ENCODE peak calls at places on chromosomes 11 and 22, in five cellular contexts. U, V, H, B and M are unnamed samples.

GRCh38 chr22:30705710-30706651 is 11.3 kb downstream of the OSBP2 start:
- DNase-seq in U (peak), B (peak), V (peak), H (peak), M (no peak)

GRCh38 chr11:130178441-130178971 is 18.9 kb downstream of the ST14 start:
- DNase-seq in H (no peak), B (no peak), V (no peak), U (no peak), M (no peak)

GRCh38 chr22:35615156-35615555 is 2.0 kb downstream of the MB start:
- DNase-seq in H (no peak), B (peak), V (no peak), U (no peak), M (no peak)

GRCh38 chr11:122178795-122179194 is 62.8 kb upstream of the BLID start:
- DNase-seq in U (peak), H (no peak), B (no peak), V (no peak), M (no peak)

GRCh38 chr11:16412525-16413194 is 56.3 kb upstream of the SOX6 start:
- DNase-seq in V (no peak), H (no peak), B (no peak), U (no peak), M (no peak)

GRCh38 chr22:19665784-19666662 is 48.3 kb upstream of the SEPTIN5 start:
- DNase-seq in B (no peak), V (no peak), U (no peak), H (no peak), M (no peak)

GRCh38 chr22:50702261-50702671 is 29.6 kb downstream of the SHANK3 start:
- DNase-seq in B (no peak), V (no peak), H (no peak), U (no peak), M (no peak)

GRCh38 chr22:49300951-49301397 is 526.7 kb downstream of the BRD1 start:
- DNase-seq in H (no peak), U (no peak), V (no peak), B (no peak), M (no peak)

GRCh38 chr11:6995703-6996102 is 24.4 kb downstream of the ZNF214 start:
- DNase-seq in H (no peak), V (no peak), U (peak), B (no peak), M (no peak)

GRCh38 chr11:74179234-74180126 is 8.4 kb downstream of the PPME1 start:
- DNase-seq in U (peak), V (peak), B (peak), H (no peak), M (no peak)

GRCh38 chr11:46064221-46064620 is 57.0 kb downstream of the PHF21A start:
- DNase-seq in H (no peak), B (no peak), U (no peak), V (no peak), M (no peak)

GRCh38 chr11:104275992-104276391 is 112.0 kb upstream of the PDGFD start:
- DNase-seq in H (no peak), U (peak), V (no peak), B (no peak), M (no peak)

GRCh38 chr11:102869354-102869753 is 5.4 kb downstream of the MMP12 start:
- DNase-seq in H (no peak), V (no peak), U (peak), B (no peak), M (no peak)

GRCh38 chr11:23403210-23404185 is 543.2 kb upstream of the CCDC179 start:
- DNase-seq in H (no peak), V (no peak), U (no peak), B (no peak), M (no peak)

GRCh38 chr11:3077846-3078440 is 20.7 kb upstream of the CARS1 start:
- DNase-seq in U (no peak), B (no peak), V (no peak), H (no peak), M (no peak)

GRCh38 chr11:64015935-64016468 is 19.7 kb upstream of the FLRT1 start:
- DNase-seq in B (no peak), V (no peak), U (no peak), H (no peak), M (no peak)

GRCh38 chr11:111730871-111731591 is 35.2 kb downstream of the PPP2R1B start:
- DNase-seq in U (peak), H (no peak), B (peak), V (peak), M (no peak)

GRCh38 chr11:36510567-36511020 is 522 bp upstream of the TRAF6 start:
- DNase-seq in H (no peak), B (peak), U (peak), V (peak), M (no peak)

GRCh38 chr22:39520874-39521857 is 804 bp downstream of the ATF4 start:
- DNase-seq in V (peak), B (peak), U (peak), H (no peak), M (no peak)

GRCh38 chr11:75518771-75519653 is 6.7 kb downstream of the GDPD5 start:
- DNase-seq in V (no peak), U (no peak), B (no peak), H (no peak), M (no peak)

GRCh38 chr11:6530848-6531247 is 33.8 kb downstream of the DNHD1 start:
- DNase-seq in U (no peak), V (no peak), H (no peak), B (no peak), M (no peak)

GRCh38 chr22:44129614-44129976 is 51.1 kb upstream of the PARVG start:
- DNase-seq in H (no peak), B (peak), V (peak), U (peak), M (no peak)

GRCh38 chr11:17405232-17406005 is 17.0 kb upstream of the KCNJ11 start:
- DNase-seq in H (no peak), U (peak), V (peak), B (peak), M (peak)

DNA sequence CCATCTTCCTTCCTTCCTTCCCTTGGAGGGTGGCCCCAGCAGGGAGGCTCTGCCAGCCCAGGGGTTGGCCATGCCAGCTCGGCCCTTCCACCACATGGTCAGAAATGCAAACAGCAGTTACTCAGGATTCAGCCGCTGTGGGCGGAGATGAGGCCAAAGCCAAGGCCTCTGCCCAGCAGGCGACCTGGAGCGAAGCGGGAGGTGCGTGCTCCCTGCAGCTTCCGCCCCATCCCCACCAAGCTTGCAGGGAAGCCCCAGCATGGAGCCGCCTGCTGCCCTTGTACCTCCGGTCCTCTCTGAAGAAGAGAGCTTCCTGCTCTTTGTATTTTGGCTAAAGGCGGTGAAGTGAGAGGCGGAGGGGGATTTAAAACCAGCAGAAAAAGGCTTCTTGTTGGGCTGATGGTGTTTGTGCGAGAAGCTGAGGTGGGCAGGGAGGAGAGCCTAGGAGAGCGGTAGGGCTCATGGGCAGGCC is 50.4 kb downstream of the ANO1 start:
- DNase-seq in V (peak), U (peak), B (no peak), H (no peak), M (no peak)
- TF ChIP-seq CTCF in V (peak), U (no peak), B (no peak), H (peak), M (no peak)

GRCh38 chr22:22935056-22935545 is 47.5 kb downstream of the IGLL5 start:
- DNase-seq in H (no peak), U (no peak), V (no peak), B (no peak), M (no peak)

GRCh38 chr22:22936915-22937656 is 49.5 kb downstream of the IGLL5 start:
- DNase-seq in H (no peak), V (no peak), U (no peak), B (no peak), M (no peak)

GRCh38 chr22:22935546-22936157 is 48.0 kb downstream of the IGLL5 start:
- DNase-seq in H (no peak), B (no peak), V (no peak), U (no peak), M (no peak)

GRCh38 chr22:22937894-22938480 is 50.4 kb downstream of the IGLL5 start:
- DNase-seq in U (no peak), B (no peak), H (no peak), V (no peak), M (no peak)

GRCh38 chr22:22936190-22936914 is 48.7 kb downstream of the IGLL5 start:
- DNase-seq in H (no peak), V (no peak), B (no peak), U (no peak), M (no peak)
- H3K4me3 ChIP-seq in H (no peak), V (no peak), B (no peak), U (no peak), M (no peak)

GRCh38 chr22:45735273-45735672 is 63.6 kb downstream of the ATXN10 start:
- DNase-seq in H (no peak), B (no peak), U (no peak), V (no peak), M (no peak)

GRCh38 chr22:45726081-45726480 is 54.4 kb downstream of the ATXN10 start:
- DNase-seq in U (no peak), V (no peak), H (no peak), B (no peak), M (no peak)

GRCh38 chr22:45731041-45731797 is 59.6 kb downstream of the ATXN10 start:
- DNase-seq in U (peak), V (peak), H (no peak), B (no peak), M (no peak)

DNA sequence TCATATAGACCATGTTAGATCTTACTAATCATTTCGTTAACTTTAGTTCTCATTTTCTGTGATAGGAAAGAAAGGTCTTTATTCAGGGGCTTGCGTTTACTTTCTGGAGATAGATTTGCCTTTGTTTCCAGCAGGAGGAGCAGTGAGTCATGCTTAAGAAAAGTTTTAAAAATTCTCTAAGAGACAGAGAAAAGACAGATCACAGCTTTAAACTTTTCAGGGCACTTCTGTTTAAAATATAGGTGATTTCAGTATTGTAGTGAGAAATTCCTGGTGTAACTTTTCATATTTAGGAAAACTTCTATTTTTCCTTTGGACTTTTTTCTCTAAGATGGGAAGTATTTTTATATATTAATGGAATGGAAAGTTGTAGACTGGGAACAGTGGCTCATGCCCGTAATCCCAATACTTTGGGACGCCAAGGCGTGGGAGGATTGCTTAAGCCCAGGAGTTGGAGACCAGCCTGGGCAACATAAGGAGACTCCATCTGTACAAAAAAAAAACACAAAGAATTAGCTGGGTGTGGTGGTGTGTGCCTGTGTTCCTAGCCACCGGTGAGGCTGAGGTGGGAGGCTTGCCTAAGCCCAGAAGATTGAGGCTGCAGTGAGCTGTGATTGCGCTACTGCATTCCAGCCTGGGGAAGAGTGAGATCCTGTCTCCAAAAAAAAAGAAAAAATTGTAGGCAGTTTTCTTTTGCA is 60.3 kb downstream of the ATXN10 start:
- DNase-seq in U (peak), V (peak), B (peak), H (no peak), M (no peak)
- TF ChIP-seq CTCF in U (peak), V (peak), B (peak), H (peak), M (peak)

GRCh38 chr11:109423860-109424190 is 1.8 kb downstream of the C11orf87 start:
- DNase-seq in U (no peak), B (no peak), H (no peak), V (no peak), M (no peak)
- H3K4me3 ChIP-seq in U (peak), B (no peak), H (peak), V (peak), M (no peak)

GRCh38 chr11:115993613-115994012 is 489.4 kb upstream of the CADM1 start:
- DNase-seq in V (no peak), H (no peak), B (no peak), U (no peak), M (peak)

GRCh38 chr11:115985896-115986295 is 481.7 kb upstream of the CADM1 start:
- DNase-seq in U (no peak), V (no peak), H (no peak), B (no peak), M (no peak)

GRCh38 chr11:115984228-115984627 is 480.0 kb upstream of the CADM1 start:
- DNase-seq in V (no peak), B (no peak), U (no peak), H (no peak), M (no peak)

GRCh38 chr11:115990004-115990447 is 485.8 kb upstream of the CADM1 start:
- DNase-seq in V (no peak), H (no peak), B (no peak), U (no peak), M (no peak)
- TF ChIP-seq CTCF in V (peak), H (peak), B (peak), U (no peak), M (peak)

GRCh38 chr22:43118953-43119458 is 8.5 kb downstream of the BIK start:
- DNase-seq in V (no peak), B (no peak), U (no peak), H (no peak), M (no peak)
- H3K4me3 ChIP-seq in V (no peak), B (no peak), U (no peak), H (no peak), M (no peak)

GRCh38 chr11:72587696-72588095 is 86.5 kb downstream of the PDE2A start:
- DNase-seq in B (no peak), H (no peak), U (no peak), V (no peak), M (no peak)

GRCh38 chr11:72591785-72592490 is 82.3 kb downstream of the PDE2A start:
- DNase-seq in H (no peak), B (no peak), U (no peak), V (no peak), M (no peak)

GRCh38 chr11:72591023-72591422 is 83.2 kb downstream of the PDE2A start:
- DNase-seq in U (no peak), V (no peak), H (no peak), B (no peak), M (no peak)

GRCh38 chr11:72588656-72589410 is 85.4 kb downstream of the PDE2A start:
- DNase-seq in B (no peak), U (no peak), H (no peak), V (no peak), M (no peak)

DNA sequence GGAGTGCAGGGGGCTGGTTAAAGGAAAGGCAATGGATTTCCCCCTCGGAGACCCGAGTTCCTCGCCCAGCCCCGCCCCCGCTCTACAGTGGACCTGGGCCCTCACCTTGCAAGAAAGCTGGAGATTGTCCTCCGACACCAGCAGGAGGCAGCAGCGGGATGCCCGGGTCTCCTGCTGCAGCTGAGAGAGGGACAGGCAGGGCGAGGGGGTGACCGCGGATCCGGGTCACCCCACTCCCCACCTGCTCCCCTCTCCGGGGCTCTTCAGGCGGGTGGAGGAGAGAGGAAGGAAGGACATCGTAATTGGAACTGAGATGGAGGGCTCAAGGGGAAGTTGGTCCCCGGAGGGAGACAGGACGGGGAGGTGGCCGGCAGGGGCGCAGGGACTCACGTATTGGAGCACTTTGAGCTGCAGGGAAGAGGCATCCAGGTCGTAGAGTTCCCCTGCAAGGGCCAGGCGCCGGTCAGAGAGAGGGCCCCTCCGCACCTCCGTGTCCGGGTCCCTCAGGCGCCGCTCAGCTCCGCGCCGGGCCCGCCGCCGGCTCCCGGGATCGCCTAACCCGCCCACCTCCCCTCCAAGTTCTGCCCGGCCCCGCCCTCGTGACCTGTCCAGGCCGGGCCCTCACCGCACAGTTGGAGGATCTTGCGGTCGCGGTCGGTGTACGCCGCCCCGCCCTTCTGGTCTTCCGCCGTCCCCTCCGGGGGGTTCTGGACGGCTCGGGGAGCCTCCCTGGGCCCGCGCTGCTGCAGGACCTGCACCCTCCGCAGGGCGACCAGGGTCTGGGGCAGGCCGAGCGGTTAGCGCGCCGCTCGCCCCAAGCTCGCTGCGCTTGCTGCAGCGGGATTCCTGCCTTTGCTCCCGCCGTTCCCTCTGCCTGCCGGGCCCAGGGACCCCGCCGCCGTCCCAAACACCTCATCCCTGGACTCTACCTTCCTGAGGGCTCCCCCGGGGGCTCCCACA is 84.1 kb downstream of the PDE2A start:
- DNase-seq in V (peak), H (no peak), B (peak), U (peak), M (no peak)
- TF ChIP-seq CTCF in V (peak), H (peak), B (peak), U (peak), M (peak)

GRCh38 chr22:38335077-38335476 is 17.8 kb upstream of the CSNK1E start:
- DNase-seq in U (peak), H (no peak), B (peak), V (no peak), M (no peak)
- H3K4me3 ChIP-seq in U (no peak), H (no peak), B (no peak), V (no peak), M (no peak)